ENCODE peak calls at places on chromosomes 11 and 22, in four cellular contexts. One of them, this sample, is unnamed.

GRCh38 chr22:50261615-50262459 is at the start of gene MAPK12:
- DNase-seq in fibroblast of pulmonary artery: peak
- DNase-seq in BE2C: peak
- DNase-seq in PC-9: peak
- DNase-seq in this sample: peak

GRCh38 chr22:29331213-29331612 is 15.7 kb upstream of the RASL10A start:
- DNase-seq in PC-9: no peak
- DNase-seq in BE2C: no peak
- DNase-seq in fibroblast of pulmonary artery: no peak
- DNase-seq in this sample: no peak

GRCh38 chr11:113384551-113384950 is 3.0 kb upstream of the ANKK1 start:
- DNase-seq in PC-9: peak
- DNase-seq in fibroblast of pulmonary artery: peak
- DNase-seq in BE2C: no peak
- DNase-seq in this sample: no peak

GRCh38 chr11:131311746-131312145 is 58.7 kb upstream of the NTM start:
- DNase-seq in BE2C: no peak
- DNase-seq in PC-9: no peak
- DNase-seq in fibroblast of pulmonary artery: no peak
- DNase-seq in this sample: no peak

GRCh38 chr11:67371549-67372231 is 1.7 kb downstream of the CLCF1 start:
- DNase-seq in PC-9: no peak
- DNase-seq in BE2C: no peak
- DNase-seq in fibroblast of pulmonary artery: peak
- DNase-seq in this sample: peak

GRCh38 chr22:26295583-26296126 is 126.4 kb downstream of the SEZ6L start:
- DNase-seq in fibroblast of pulmonary artery: no peak
- DNase-seq in PC-9: no peak
- DNase-seq in BE2C: no peak
- DNase-seq in this sample: no peak

GRCh38 chr11:118691926-118692830 is 12.7 kb upstream of the TREH start:
- DNase-seq in fibroblast of pulmonary artery: peak
- DNase-seq in PC-9: no peak
- DNase-seq in BE2C: no peak
- DNase-seq in this sample: no peak

GRCh38 chr22:31742682-31743081 is 7.2 kb downstream of the PRR14L start:
- DNase-seq in PC-9: no peak
- DNase-seq in fibroblast of pulmonary artery: no peak
- DNase-seq in BE2C: no peak
- DNase-seq in this sample: no peak

GRCh38 chr22:29369460-29369859 is 18.9 kb downstream of the AP1B1 start:
- DNase-seq in PC-9: peak
- DNase-seq in BE2C: peak
- DNase-seq in fibroblast of pulmonary artery: peak
- DNase-seq in this sample: no peak

GRCh38 chr11:3165152-3165705 is at the start of gene OSBPL5:
- DNase-seq in fibroblast of pulmonary artery: peak
- DNase-seq in PC-9: peak
- DNase-seq in BE2C: peak
- DNase-seq in this sample: peak

GRCh38 chr11:11605821-11606450 is 15.9 kb downstream of the GALNT18 start:
- DNase-seq in BE2C: no peak
- DNase-seq in PC-9: no peak
- DNase-seq in fibroblast of pulmonary artery: no peak
- DNase-seq in this sample: no peak

GRCh38 chr22:42693055-42693762 is 27.5 kb downstream of the A4GALT start:
- DNase-seq in BE2C: no peak
- DNase-seq in PC-9: no peak
- DNase-seq in fibroblast of pulmonary artery: no peak
- DNase-seq in this sample: no peak

GRCh38 chr11:74579577-74580270 is 12.7 kb upstream of the POLD3 start:
- DNase-seq in PC-9: no peak
- DNase-seq in BE2C: no peak
- DNase-seq in fibroblast of pulmonary artery: no peak
- DNase-seq in this sample: no peak

GRCh38 chr22:35648066-35649025 is at the start of gene APOL6:
- DNase-seq in fibroblast of pulmonary artery: peak
- DNase-seq in PC-9: peak
- DNase-seq in BE2C: no peak
- DNase-seq in this sample: no peak

GRCh38 chr11:102456381-102456780 is 3.8 kb upstream of the TMEM123 start:
- DNase-seq in BE2C: no peak
- DNase-seq in fibroblast of pulmonary artery: peak
- DNase-seq in PC-9: no peak
- DNase-seq in this sample: no peak

GRCh38 chr11:57477507-57478189 is 17.3 kb downstream of the RTN4RL2 start:
- DNase-seq in fibroblast of pulmonary artery: no peak
- DNase-seq in PC-9: no peak
- DNase-seq in BE2C: no peak
- DNase-seq in this sample: no peak

GRCh38 chr11:85672111-85672875 is 7.4 kb upstream of the CREBZF start:
- DNase-seq in BE2C: no peak
- DNase-seq in PC-9: no peak
- DNase-seq in fibroblast of pulmonary artery: no peak
- DNase-seq in this sample: no peak

GRCh38 chr11:115612331-115612730 is 108.1 kb upstream of the CADM1 start:
- DNase-seq in PC-9: no peak
- DNase-seq in fibroblast of pulmonary artery: no peak
- DNase-seq in BE2C: no peak
- DNase-seq in this sample: no peak

GRCh38 chr11:119085523-119085878 is 820 bp downstream of the HMBS start:
- DNase-seq in BE2C: peak
- DNase-seq in fibroblast of pulmonary artery: no peak
- DNase-seq in PC-9: no peak
- DNase-seq in this sample: no peak

GRCh38 chr22:27113211-27114030 is 456.0 kb downstream of the MIAT start:
- DNase-seq in BE2C: no peak
- DNase-seq in fibroblast of pulmonary artery: peak
- DNase-seq in PC-9: peak
- DNase-seq in this sample: no peak

GRCh38 chr11:109728056-109728455 is 306.1 kb downstream of the C11orf87 start:
- DNase-seq in fibroblast of pulmonary artery: no peak
- DNase-seq in PC-9: no peak
- DNase-seq in BE2C: no peak
- DNase-seq in this sample: no peak

GRCh38 chr22:48276933-48277867 is 1514.8 kb downstream of the TBC1D22A start:
- DNase-seq in BE2C: no peak
- DNase-seq in fibroblast of pulmonary artery: no peak
- DNase-seq in PC-9: no peak
- DNase-seq in this sample: no peak

GRCh38 chr11:44634401-44635281 is 69.2 kb downstream of the CD82 start:
- DNase-seq in fibroblast of pulmonary artery: peak
- DNase-seq in PC-9: no peak
- DNase-seq in BE2C: peak
- DNase-seq in this sample: peak

GRCh38 chr11:5204787-5205186 is 4.3 kb upstream of the OR51V1 start:
- DNase-seq in fibroblast of pulmonary artery: peak
- DNase-seq in BE2C: no peak
- DNase-seq in PC-9: peak
- DNase-seq in this sample: no peak

GRCh38 chr11:76008474-76008873 is 193.5 kb downstream of the UVRAG start:
- DNase-seq in PC-9: no peak
- DNase-seq in fibroblast of pulmonary artery: peak
- DNase-seq in BE2C: no peak
- DNase-seq in this sample: no peak

GRCh38 chr11:117658809-117659208 is 138.2 kb downstream of the DSCAML1 start:
- DNase-seq in BE2C: no peak
- DNase-seq in PC-9: no peak
- DNase-seq in fibroblast of pulmonary artery: no peak
- DNase-seq in this sample: no peak

GRCh38 chr11:86116386-86116726 is 47.5 kb upstream of the PICALM start:
- DNase-seq in fibroblast of pulmonary artery: peak
- DNase-seq in PC-9: peak
- DNase-seq in BE2C: no peak
- DNase-seq in this sample: no peak

GRCh38 chr22:38148252-38148651 is 33.4 kb downstream of the PLA2G6 start:
- DNase-seq in fibroblast of pulmonary artery: peak
- DNase-seq in BE2C: no peak
- DNase-seq in PC-9: peak
- DNase-seq in this sample: no peak

GRCh38 chr11:126744699-126745098 is 255.9 kb downstream of the KIRREL3 start:
- DNase-seq in fibroblast of pulmonary artery: no peak
- DNase-seq in PC-9: no peak
- DNase-seq in BE2C: no peak
- DNase-seq in this sample: no peak

GRCh38 chr22:42947211-42947990 is 67.5 kb downstream of the PACSIN2 start:
- DNase-seq in PC-9: peak
- DNase-seq in fibroblast of pulmonary artery: no peak
- DNase-seq in BE2C: peak
- DNase-seq in this sample: no peak

GRCh38 chr11:79100093-79100704 is 340.6 kb downstream of the TENM4 start:
- DNase-seq in BE2C: peak
- DNase-seq in fibroblast of pulmonary artery: peak
- DNase-seq in PC-9: peak
- DNase-seq in this sample: peak

GRCh38 chr11:57493507-57494503 is 21.7 kb downstream of the SLC43A1 start:
- DNase-seq in BE2C: peak
- DNase-seq in fibroblast of pulmonary artery: peak
- DNase-seq in PC-9: peak
- DNase-seq in this sample: peak

GRCh38 chr11:32586576-32587190 is 3.1 kb downstream of the EIF3M start:
- DNase-seq in BE2C: peak
- DNase-seq in PC-9: no peak
- DNase-seq in fibroblast of pulmonary artery: peak
- DNase-seq in this sample: no peak

GRCh38 chr11:60193687-60194433 is 11.0 kb upstream of the MS4A6A start:
- DNase-seq in PC-9: peak
- DNase-seq in fibroblast of pulmonary artery: peak
- DNase-seq in BE2C: peak
- DNase-seq in this sample: peak

GRCh38 chr11:10657308-10658271 is 36.0 kb downstream of the IRAG1 start:
- DNase-seq in fibroblast of pulmonary artery: peak
- DNase-seq in BE2C: no peak
- DNase-seq in PC-9: no peak
- DNase-seq in this sample: no peak

DNA sequence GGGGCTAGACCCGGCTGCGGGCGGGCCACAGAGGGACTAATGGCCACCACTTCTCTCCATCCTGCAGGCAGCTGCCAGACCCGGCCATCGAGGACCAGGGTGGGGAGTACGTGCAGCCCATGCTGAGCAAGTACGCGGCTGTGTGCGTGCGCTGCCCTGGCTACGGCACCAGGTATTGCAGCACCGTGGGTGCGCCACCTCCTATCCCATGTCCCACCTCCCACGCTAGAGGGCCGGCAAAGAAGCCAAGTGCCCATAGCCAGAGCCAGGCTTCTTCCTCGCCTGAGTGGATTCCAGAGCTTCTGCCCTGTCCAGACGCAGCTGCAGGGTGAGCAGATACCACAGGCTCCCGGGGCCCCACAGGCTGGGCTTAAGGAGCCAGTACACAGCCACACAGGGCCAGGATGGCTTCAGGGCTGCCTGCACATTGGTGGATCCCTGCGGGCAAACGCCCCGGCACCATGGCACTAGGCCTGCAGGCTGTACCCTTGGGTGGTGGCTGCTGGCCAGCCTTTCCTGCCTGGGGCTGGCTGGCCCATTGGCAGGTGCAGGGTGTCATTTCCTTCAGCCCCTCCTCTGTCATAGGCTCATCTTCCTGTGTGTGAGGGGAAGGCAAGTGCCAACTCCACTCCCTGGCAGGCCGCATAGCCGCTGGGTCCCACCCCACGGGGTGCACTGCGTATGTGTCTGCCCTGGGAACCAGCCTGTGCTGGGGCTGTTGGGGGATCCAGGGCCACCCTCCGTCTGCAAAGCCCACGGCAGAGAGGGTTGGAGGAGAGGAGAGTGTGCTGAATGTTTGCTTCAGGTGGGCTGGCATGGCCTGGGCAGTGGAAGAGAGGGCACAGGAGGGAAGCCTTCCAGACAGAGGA is 16.5 kb upstream of the DGCR8 start:
- DNase-seq in PC-9: no peak
- DNase-seq in BE2C: peak
- DNase-seq in fibroblast of pulmonary artery: no peak
- DNase-seq in this sample: no peak
- TF ChIP-seq CTCF in PC-9: no peak
- TF ChIP-seq CTCF in BE2C: peak
- TF ChIP-seq CTCF in fibroblast of pulmonary artery: no peak
- TF ChIP-seq CTCF in this sample: no peak

DNA sequence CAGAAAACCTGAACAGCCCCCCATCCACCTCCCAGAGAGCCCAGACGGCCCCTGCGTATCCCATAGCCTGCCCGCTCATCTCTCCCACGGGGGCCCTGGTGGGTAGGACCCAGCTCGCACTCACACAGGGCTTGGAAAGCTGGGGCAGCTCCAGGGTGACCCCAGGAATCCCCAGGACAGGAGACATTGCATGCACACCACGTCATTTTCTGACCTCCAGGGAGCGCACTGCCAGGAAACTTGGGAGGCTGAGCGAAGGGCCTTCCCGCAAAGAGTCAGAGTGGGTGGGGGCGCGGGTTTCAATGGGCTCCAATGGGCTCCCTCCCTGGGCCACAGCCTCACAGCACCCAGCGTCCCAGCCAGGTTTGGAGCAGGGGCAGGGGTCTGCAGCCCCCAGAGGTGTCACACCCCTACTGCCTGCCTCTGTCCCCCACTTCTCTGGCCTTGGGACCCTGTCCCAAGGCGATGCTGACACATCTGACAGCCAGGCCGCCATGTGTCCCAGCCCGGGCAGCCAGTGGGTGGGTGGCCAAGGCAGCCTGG is 8.2 kb upstream of the SYT8 start:
- DNase-seq in PC-9: peak
- DNase-seq in fibroblast of pulmonary artery: peak
- DNase-seq in BE2C: peak
- DNase-seq in this sample: peak
- TF ChIP-seq CTCF in PC-9: peak
- TF ChIP-seq CTCF in fibroblast of pulmonary artery: peak
- TF ChIP-seq CTCF in BE2C: peak
- TF ChIP-seq CTCF in this sample: no peak

DNA sequence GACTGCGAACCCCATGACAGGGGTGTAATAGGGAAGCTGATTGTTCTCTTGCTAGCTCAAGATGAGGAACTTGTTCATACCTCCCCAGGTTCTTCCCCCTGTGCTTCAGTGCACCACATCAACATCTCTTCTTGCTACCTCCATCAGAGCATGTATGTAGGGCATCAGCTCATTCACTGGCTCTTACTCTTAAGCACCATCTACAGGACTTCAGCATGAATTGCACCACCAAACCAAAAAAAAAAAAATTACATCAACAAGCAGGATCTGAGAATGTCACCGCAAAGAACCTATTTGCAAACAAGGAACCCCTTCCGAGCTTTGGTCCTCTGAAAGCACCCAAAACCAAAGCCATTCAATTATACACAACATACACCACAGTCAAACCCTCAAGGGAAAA is 2226.5 kb upstream of the RAG2 start:
- DNase-seq in PC-9: no peak
- DNase-seq in fibroblast of pulmonary artery: peak
- DNase-seq in BE2C: no peak
- DNase-seq in this sample: no peak
- TF ChIP-seq CTCF in PC-9: peak
- TF ChIP-seq CTCF in fibroblast of pulmonary artery: peak
- TF ChIP-seq CTCF in BE2C: peak
- TF ChIP-seq CTCF in this sample: peak

GRCh38 chr22:40524392-40525249 is 111.9 kb downstream of the MRTFA start:
- DNase-seq in BE2C: no peak
- DNase-seq in fibroblast of pulmonary artery: peak
- DNase-seq in PC-9: no peak
- DNase-seq in this sample: no peak
- TF ChIP-seq CTCF in BE2C: peak
- TF ChIP-seq CTCF in fibroblast of pulmonary artery: peak
- TF ChIP-seq CTCF in PC-9: peak
- TF ChIP-seq CTCF in this sample: no peak

This sample was measured in glutamatergic neuron.